ENCODE peak calls at places on chromosomes 5 and 9, in four cellular contexts. One of them, this sample, is unnamed.

GRCh38 chr5:121962943-121963342 is 1.2 kb downstream of the SRFBP1 start:
- DNase-seq in SIG-M5: no peak
- DNase-seq in NCI-H460: no peak
- DNase-seq in CD8-positive, alpha-beta T cell: no peak
- DNase-seq in this sample: no peak

GRCh38 chr5:4941957-4942830 is 197.9 kb upstream of the ADAMTS16 start:
- DNase-seq in SIG-M5: no peak
- DNase-seq in NCI-H460: no peak
- DNase-seq in CD8-positive, alpha-beta T cell: no peak
- DNase-seq in this sample: no peak

GRCh38 chr5:160254706-160255105 is 25.4 kb downstream of the FABP6 start:
- DNase-seq in SIG-M5: no peak
- DNase-seq in NCI-H460: no peak
- DNase-seq in CD8-positive, alpha-beta T cell: no peak
- DNase-seq in this sample: no peak

GRCh38 chr9:109968702-109969450 is 188.9 kb downstream of the PALM2AKAP2 start:
- DNase-seq in SIG-M5: no peak
- DNase-seq in NCI-H460: no peak
- DNase-seq in CD8-positive, alpha-beta T cell: no peak
- DNase-seq in this sample: peak

GRCh38 chr5:57499262-57500050 is 16.8 kb upstream of the ACTBL2 start:
- DNase-seq in SIG-M5: no peak
- DNase-seq in NCI-H460: peak
- DNase-seq in CD8-positive, alpha-beta T cell: no peak
- DNase-seq in this sample: no peak

GRCh38 chr9:105193560-105193959 is 50.9 kb upstream of the SLC44A1 start:
- DNase-seq in SIG-M5: no peak
- DNase-seq in NCI-H460: no peak
- DNase-seq in CD8-positive, alpha-beta T cell: no peak
- DNase-seq in this sample: no peak

GRCh38 chr5:106530150-106530549 is 1140.6 kb downstream of the EFNA5 start:
- DNase-seq in SIG-M5: no peak
- DNase-seq in NCI-H460: no peak
- DNase-seq in CD8-positive, alpha-beta T cell: no peak
- DNase-seq in this sample: no peak

GRCh38 chr9:78614892-78615291 is 318.0 kb downstream of the PSAT1 start:
- DNase-seq in SIG-M5: no peak
- DNase-seq in NCI-H460: no peak
- DNase-seq in CD8-positive, alpha-beta T cell: no peak
- DNase-seq in this sample: no peak

GRCh38 chr9:131809941-131810344 is 70.1 kb upstream of the RAPGEF1 start:
- DNase-seq in SIG-M5: no peak
- DNase-seq in NCI-H460: no peak
- DNase-seq in CD8-positive, alpha-beta T cell: no peak
- DNase-seq in this sample: no peak

GRCh38 chr5:146203872-146204192 is 427 bp downstream of the RBM27 start:
- DNase-seq in SIG-M5: no peak
- DNase-seq in NCI-H460: no peak
- DNase-seq in CD8-positive, alpha-beta T cell: peak
- DNase-seq in this sample: no peak

GRCh38 chr5:179912386-179912785 is 4.7 kb upstream of the TBC1D9B start:
- DNase-seq in SIG-M5: no peak
- DNase-seq in NCI-H460: no peak
- DNase-seq in CD8-positive, alpha-beta T cell: no peak
- DNase-seq in this sample: no peak

GRCh38 chr5:148880696-148881095 is 54.3 kb downstream of the ADRB2 start:
- DNase-seq in SIG-M5: no peak
- DNase-seq in NCI-H460: no peak
- DNase-seq in CD8-positive, alpha-beta T cell: no peak
- DNase-seq in this sample: no peak

GRCh38 chr5:75566710-75567309 is 44.4 kb upstream of the ANKDD1B start:
- DNase-seq in SIG-M5: peak
- DNase-seq in NCI-H460: peak
- DNase-seq in CD8-positive, alpha-beta T cell: peak
- DNase-seq in this sample: peak

GRCh38 chr9:69018688-69019087 is 4.8 kb upstream of the PRKACG start:
- DNase-seq in SIG-M5: no peak
- DNase-seq in NCI-H460: no peak
- DNase-seq in CD8-positive, alpha-beta T cell: no peak
- DNase-seq in this sample: no peak

GRCh38 chr9:82882744-82883143 is 180.2 kb downstream of the RASEF start:
- DNase-seq in SIG-M5: no peak
- DNase-seq in NCI-H460: no peak
- DNase-seq in CD8-positive, alpha-beta T cell: no peak
- DNase-seq in this sample: no peak

GRCh38 chr5:132771559-132771998 is 5.5 kb downstream of the SEPTIN8 start:
- DNase-seq in SIG-M5: no peak
- DNase-seq in NCI-H460: no peak
- DNase-seq in CD8-positive, alpha-beta T cell: no peak
- DNase-seq in this sample: no peak

GRCh38 chr9:18437315-18438200 is 36.4 kb upstream of the ADAMTSL1 start:
- DNase-seq in SIG-M5: no peak
- DNase-seq in NCI-H460: no peak
- DNase-seq in CD8-positive, alpha-beta T cell: no peak
- DNase-seq in this sample: no peak

GRCh38 chr9:82281066-82281465 is 292.5 kb downstream of the SPATA31D1 start:
- DNase-seq in SIG-M5: no peak
- DNase-seq in NCI-H460: no peak
- DNase-seq in CD8-positive, alpha-beta T cell: no peak
- DNase-seq in this sample: no peak

This sample was measured in Panc1.